ENCODE peak calls at places on chromosomes 5 and 9, in ten cellular contexts. H is pancreas, T is uterus, I is mucosa of descending colon, D is heart left ventricle, O is PC-3, E is A673, V is transverse colon, L is HCT116, A is body of pancreas. U is an unnamed sample.

GRCh38 chr5:78747703-78748359 is 99.3 kb upstream of the LHFPL2 start:
- DNase-seq in H (no peak), T (no peak), I (no peak), D (no peak), O (no peak), E (no peak), V (no peak), L (no peak), A (no peak), U (no peak)

GRCh38 chr9:131447148-131447547 is 53.3 kb downstream of the PRRC2B start:
- DNase-seq in H (no peak), T (no peak), I (no peak), D (no peak), O (no peak), E (no peak), V (no peak), L (no peak), A (no peak), U (no peak)

GRCh38 chr5:16179511-16179935 is at the start of gene MARCHF11:
- DNase-seq in H (peak; percentile 7), T (no peak), I (no peak), D (peak; percentile 29), O (no peak), E (peak; percentile 2), V (no peak), L (no peak), A (no peak), U (no peak)

GRCh38 chr5:153562189-153562588 is 71.7 kb downstream of the GRIA1 start:
- DNase-seq in H (no peak), T (no peak), I (no peak), D (no peak), O (peak; percentile 73), E (no peak), V (no peak), L (no peak), A (no peak), U (no peak)

GRCh38 chr5:72542695-72543094 is 35.5 kb upstream of the ZNF366 start:
- DNase-seq in H (no peak), T (no peak), I (no peak), D (no peak), O (no peak), E (no peak), V (no peak), L (no peak), A (no peak), U (no peak)

GRCh38 chr5:180870669-180871068 is 9.6 kb upstream of the ZFP62 start:
- DNase-seq in H (no peak), T (no peak), I (no peak), D (no peak), O (no peak), E (no peak), V (no peak), L (no peak), A (no peak), U (no peak)

GRCh38 chr5:158471179-158471924 is 612.4 kb upstream of the CLINT1 start:
- DNase-seq in H (peak; percentile 43), T (no peak), I (no peak), D (no peak), O (no peak), E (no peak), V (no peak), L (no peak), A (peak; percentile 53), U (peak; percentile 93)

GRCh38 chr9:84781431-84781830 is 111.9 kb downstream of the NTRK2 start:
- DNase-seq in H (no peak), T (no peak), I (peak; percentile 21), D (no peak), O (peak; percentile 31), E (peak; percentile 42), V (no peak), L (no peak), A (no peak), U (peak; percentile 24)

GRCh38 chr5:180605554-180606214 is 14.4 kb upstream of the SCGB3A1 start:
- DNase-seq in H (peak; percentile 49), T (no peak), I (peak; percentile 68), D (no peak), O (peak; percentile 62), E (peak; percentile 60), V (peak; percentile 58), L (peak; percentile 75), A (peak; percentile 75), U (peak; percentile 59)

DNA sequence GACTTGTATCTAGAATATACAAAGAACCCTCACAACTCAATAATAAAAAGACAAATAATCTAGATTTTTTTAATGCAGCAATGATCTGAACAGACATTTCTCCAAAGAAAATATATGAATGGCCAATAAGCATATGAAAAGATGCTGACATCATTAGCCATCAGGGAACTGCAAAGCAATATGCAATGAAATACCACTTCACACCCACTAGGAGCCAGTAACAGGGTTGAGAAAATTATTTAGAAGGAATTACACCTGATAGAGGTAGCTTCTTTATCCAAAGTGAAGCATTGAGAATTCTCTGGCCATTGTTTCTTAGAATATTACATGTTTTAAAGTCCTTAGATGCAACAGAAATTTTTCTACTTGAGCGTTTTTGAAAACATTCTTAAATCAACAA is 316.9 kb downstream of the KCNN2 start:
- DNase-seq in H (no peak), T (no peak), I (no peak), D (no peak), O (no peak), E (no peak), V (no peak), L (no peak), A (no peak), U (no peak)
- TF ChIP-seq CTCF in H (no peak), T (no peak), I (no peak), D (no peak), O (no peak), E (no peak), V (no peak), L (peak; percentile 12), A (no peak), U (no peak)

DNA sequence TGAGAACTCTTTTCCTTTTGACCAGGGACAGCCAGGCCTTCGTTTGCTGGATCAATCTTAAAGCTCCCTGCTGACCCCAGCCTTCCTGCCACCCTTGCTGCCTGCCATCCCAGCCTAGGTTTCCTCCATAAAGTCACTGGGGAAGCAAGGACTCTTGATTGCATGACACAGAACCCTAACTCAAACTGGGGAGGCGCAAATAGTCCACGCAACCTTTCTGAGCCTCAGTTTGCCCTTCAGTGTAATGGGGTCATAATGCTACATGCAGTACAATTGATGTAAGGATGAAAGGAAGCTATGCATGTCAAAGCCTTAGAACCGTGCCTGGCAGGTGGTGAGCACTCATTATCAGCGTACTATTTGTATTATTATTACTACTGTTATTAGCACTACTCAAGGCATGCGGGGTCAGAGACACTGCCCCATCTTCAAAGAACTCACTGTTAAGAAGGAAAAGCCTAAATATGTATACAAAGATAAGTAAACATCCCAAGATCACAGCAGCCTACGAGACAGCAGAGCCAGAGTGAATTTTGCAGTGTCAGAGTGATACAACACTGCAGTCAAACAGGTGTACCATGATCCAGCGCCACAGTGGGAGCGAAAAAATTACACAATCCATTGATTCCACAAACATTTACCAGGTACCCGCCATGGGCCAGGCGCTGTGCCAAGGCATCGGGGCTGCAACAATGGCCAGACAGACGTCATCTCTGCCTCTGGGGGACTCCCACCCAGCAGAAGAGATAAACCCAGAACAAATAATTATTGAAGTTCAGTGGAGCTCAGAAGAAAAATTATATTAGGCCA is 16.9 kb upstream of the CPLX2 start:
- DNase-seq in H (no peak), T (no peak), I (no peak), D (no peak), O (no peak), E (no peak), V (no peak), L (no peak), A (peak; percentile 22), U (no peak)
- H3K4me1 ChIP-seq in H (no peaks in the 10 kb centered on the region), T (no peaks in the 10 kb centered on the region), I (no peaks in the 10 kb centered on the region), D (no peaks in the 10 kb centered on the region), O (no peaks in the 10 kb centered on the region), E (no peaks in the 10 kb centered on the region), V (no peaks in the 10 kb centered on the region), L (peaks cover 11% of the 10 kb centered on the region), A (no peaks in the 10 kb centered on the region), U (no peaks in the 10 kb centered on the region)

DNA sequence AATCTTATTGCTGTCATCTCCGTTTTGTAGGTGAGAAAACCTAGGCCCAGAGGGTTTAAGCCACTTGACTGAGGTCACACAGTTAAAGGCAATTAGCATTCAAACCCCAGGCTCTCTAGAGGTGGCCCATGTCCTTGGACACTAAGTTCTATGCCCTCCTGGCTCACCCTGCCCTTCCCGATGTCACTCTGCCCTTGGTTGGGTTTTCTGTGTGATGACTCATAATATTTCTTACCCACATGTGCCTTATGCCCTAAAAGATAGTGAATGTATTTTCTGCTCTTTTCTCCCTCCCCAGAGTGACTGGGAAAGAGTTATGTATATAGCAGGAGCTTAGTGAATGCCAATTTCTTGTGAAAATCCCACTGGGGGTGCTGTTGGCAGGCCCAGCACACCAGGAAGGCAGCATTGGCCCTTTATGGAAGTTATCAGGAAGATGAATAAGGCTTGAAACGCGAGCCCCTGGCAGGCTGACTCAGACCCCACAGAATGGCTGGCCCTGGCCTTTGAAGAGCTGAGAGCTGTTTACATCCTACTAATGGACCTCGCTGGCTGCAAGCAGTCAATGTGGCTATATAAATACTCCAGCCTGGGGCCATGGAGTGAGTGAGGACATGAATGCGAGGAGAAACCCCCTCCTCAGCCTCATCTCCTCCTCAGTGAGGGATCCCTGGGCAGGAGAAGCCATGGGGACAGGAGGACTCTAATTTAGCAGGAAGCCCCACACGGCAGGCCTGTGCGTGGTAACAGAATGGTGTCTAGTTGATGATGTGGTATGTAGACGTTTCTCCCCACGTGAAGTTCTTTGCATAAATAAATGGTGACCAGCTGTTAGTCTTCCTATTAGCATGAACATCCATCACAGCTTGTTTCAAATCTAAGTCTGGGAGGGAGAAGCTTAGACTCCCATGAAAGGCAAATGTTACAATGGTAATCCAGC is 174.8 kb upstream of the PITX1 start:
- DNase-seq in H (no peak), T (peak; percentile 58), I (peak; percentile 24), D (no peak), O (peak; percentile 87), E (peak; percentile 39), V (peak; percentile 32), L (peak; percentile 68), A (no peak), U (no peak)
- TF ChIP-seq CTCF in H (no peak), T (no peak), I (no peak), D (no peak), O (peak; percentile 55), E (no peak), V (no peak), L (peak; percentile 29), A (no peak), U (no peak)

DNA sequence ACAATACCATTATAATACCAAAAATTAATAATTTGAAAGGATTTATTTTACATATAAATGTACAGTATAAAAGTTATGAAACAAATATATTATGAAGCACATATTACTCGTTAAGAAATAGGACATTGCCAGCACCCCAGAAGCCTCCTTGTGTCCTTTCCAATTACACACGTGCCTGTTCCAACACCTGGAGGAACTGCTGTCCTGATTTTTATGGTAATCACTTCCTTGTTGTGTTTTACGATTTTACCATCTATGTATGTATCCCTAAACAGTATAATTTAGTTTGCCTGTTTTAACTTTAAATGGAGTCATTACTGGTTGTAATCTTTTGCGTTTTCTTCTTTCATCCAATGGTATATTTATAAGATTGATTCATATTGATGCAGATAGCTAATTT is 105.0 kb downstream of the CDC42SE2 start:
- DNase-seq in H (no peak), T (no peak), I (no peak), D (no peak), O (no peak), E (no peak), V (no peak), L (no peak), A (no peak), U (no peak)
- H3K4me1 ChIP-seq in H (no peaks in the 10 kb centered on the region), T (no peaks in the 10 kb centered on the region), I (peaks cover 4% of the 10 kb centered on the region), D (no peaks in the 10 kb centered on the region), O (no peaks in the 10 kb centered on the region), E (no peaks in the 10 kb centered on the region), V (peaks cover 4% of the 10 kb centered on the region), L (no peaks in the 10 kb centered on the region), A (peaks cover 3% of the 10 kb centered on the region), U (peaks cover 5% of the 10 kb centered on the region)

U was measured in thyroid gland.